ENCODE peak calls at places on chromosome 1, in six cellular contexts. One of them, this sample, is unnamed.

GRCh38 chr1:29355375-29355774 is 119.1 kb downstream of the PTPRU start:
- DNase-seq in A549: no peak
- DNase-seq in fibroblast of lung: no peak
- DNase-seq in endodermal cell: no peak
- DNase-seq in brain microvascular endothelial cell: no peak
- DNase-seq in mammary epithelial cell: no peak
- DNase-seq in this sample: no peak

GRCh38 chr1:202237052-202237451 is 43.5 kb downstream of the LGR6 start:
- DNase-seq in A549: peak
- DNase-seq in fibroblast of lung: peak
- DNase-seq in endodermal cell: peak
- DNase-seq in brain microvascular endothelial cell: peak
- DNase-seq in mammary epithelial cell: peak
- DNase-seq in this sample: no peak

GRCh38 chr1:46300673-46301405 is 2.6 kb downstream of the LRRC41 start:
- DNase-seq in A549: no peak
- DNase-seq in fibroblast of lung: peak
- DNase-seq in endodermal cell: no peak
- DNase-seq in brain microvascular endothelial cell: no peak
- DNase-seq in mammary epithelial cell: peak
- DNase-seq in this sample: no peak

GRCh38 chr1:244335456-244335855 is 116.3 kb downstream of the ADSS2 start:
- DNase-seq in A549: no peak
- DNase-seq in fibroblast of lung: no peak
- DNase-seq in endodermal cell: no peak
- DNase-seq in brain microvascular endothelial cell: no peak
- DNase-seq in mammary epithelial cell: no peak
- DNase-seq in this sample: no peak

GRCh38 chr1:246772686-246773085 is 48.5 kb downstream of the SCCPDH start:
- DNase-seq in A549: no peak
- DNase-seq in fibroblast of lung: no peak
- DNase-seq in endodermal cell: no peak
- DNase-seq in brain microvascular endothelial cell: no peak
- DNase-seq in mammary epithelial cell: no peak
- DNase-seq in this sample: no peak

GRCh38 chr1:229897540-229897939 is 169.5 kb upstream of the GALNT2 start:
- DNase-seq in A549: no peak
- DNase-seq in fibroblast of lung: no peak
- DNase-seq in endodermal cell: no peak
- DNase-seq in brain microvascular endothelial cell: no peak
- DNase-seq in mammary epithelial cell: no peak
- DNase-seq in this sample: no peak

GRCh38 chr1:53334781-53335180 is 6.9 kb upstream of the LRP8 start:
- DNase-seq in A549: no peak
- DNase-seq in fibroblast of lung: no peak
- DNase-seq in endodermal cell: no peak
- DNase-seq in brain microvascular endothelial cell: no peak
- DNase-seq in mammary epithelial cell: no peak
- DNase-seq in this sample: no peak

GRCh38 chr1:42142894-42143675 is 10.1 kb upstream of the GUCA2B start:
- DNase-seq in A549: no peak
- DNase-seq in fibroblast of lung: no peak
- DNase-seq in endodermal cell: peak
- DNase-seq in brain microvascular endothelial cell: no peak
- DNase-seq in mammary epithelial cell: peak
- DNase-seq in this sample: no peak

GRCh38 chr1:10936998-10937901 is 75.2 kb upstream of the TARDBP start:
- DNase-seq in A549: no peak
- DNase-seq in fibroblast of lung: no peak
- DNase-seq in endodermal cell: peak
- DNase-seq in brain microvascular endothelial cell: no peak
- DNase-seq in mammary epithelial cell: no peak
- DNase-seq in this sample: no peak

GRCh38 chr1:147539122-147539575 is 2.2 kb upstream of the BCL9 start:
- DNase-seq in A549: peak
- DNase-seq in fibroblast of lung: peak
- DNase-seq in endodermal cell: no peak
- DNase-seq in brain microvascular endothelial cell: peak
- DNase-seq in mammary epithelial cell: peak
- DNase-seq in this sample: no peak

DNA sequence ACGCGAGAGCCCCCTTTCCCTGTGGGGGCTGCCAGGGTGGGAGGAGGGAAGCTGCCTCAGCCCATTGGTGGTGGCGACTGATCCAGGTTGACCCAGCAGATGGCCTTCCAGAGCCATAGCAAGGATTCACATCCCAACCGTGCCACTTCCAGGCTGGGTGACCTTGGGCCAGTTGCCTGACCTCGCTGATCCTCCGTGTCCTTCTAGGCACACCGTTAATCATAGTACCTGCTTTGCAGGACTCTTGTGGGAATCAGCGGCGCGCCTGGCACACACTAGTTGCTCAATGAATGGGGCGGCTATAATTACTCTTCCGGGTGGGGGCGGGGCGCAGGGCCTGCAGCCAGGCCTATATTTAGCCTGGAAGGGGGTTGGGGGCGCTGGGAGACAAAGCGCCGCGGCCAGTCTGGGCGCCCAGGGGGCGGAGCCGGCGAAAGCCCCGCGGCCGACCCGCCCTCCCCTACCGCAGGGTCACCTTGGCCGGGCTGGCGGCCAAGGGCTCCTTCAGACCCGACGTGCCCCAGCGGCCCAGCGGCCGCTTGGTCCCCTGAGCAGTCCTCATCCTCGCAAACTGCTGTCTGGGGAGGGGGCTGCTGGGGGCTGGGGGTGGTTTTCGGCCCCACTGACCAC is 5.1 kb downstream of the HSPB7 start:
- DNase-seq in A549: peak
- DNase-seq in fibroblast of lung: peak
- DNase-seq in endodermal cell: peak
- DNase-seq in brain microvascular endothelial cell: peak
- DNase-seq in mammary epithelial cell: no peak
- DNase-seq in this sample: no peak
- TF ChIP-seq CTCF in A549: peak
- TF ChIP-seq CTCF in fibroblast of lung: no peak
- TF ChIP-seq CTCF in endodermal cell: peak
- TF ChIP-seq CTCF in brain microvascular endothelial cell: no peak
- TF ChIP-seq CTCF in mammary epithelial cell: no peak
- TF ChIP-seq CTCF in this sample: no peak

GRCh38 chr1:204293605-204294365 is 65.9 kb downstream of the PLEKHA6 start:
- DNase-seq in A549: no peak
- DNase-seq in fibroblast of lung: peak
- DNase-seq in endodermal cell: no peak
- DNase-seq in brain microvascular endothelial cell: no peak
- DNase-seq in mammary epithelial cell: no peak
- DNase-seq in this sample: no peak

GRCh38 chr1:204294371-204294770 is 65.4 kb downstream of the PLEKHA6 start:
- DNase-seq in A549: peak
- DNase-seq in fibroblast of lung: peak
- DNase-seq in endodermal cell: no peak
- DNase-seq in brain microvascular endothelial cell: peak
- DNase-seq in mammary epithelial cell: peak
- DNase-seq in this sample: no peak

GRCh38 chr1:204295666-204296065 is 64.1 kb downstream of the PLEKHA6 start:
- DNase-seq in A549: no peak
- DNase-seq in fibroblast of lung: peak
- DNase-seq in endodermal cell: no peak
- DNase-seq in brain microvascular endothelial cell: no peak
- DNase-seq in mammary epithelial cell: no peak
- DNase-seq in this sample: no peak

GRCh38 chr1:204299828-204300365 is 59.8 kb downstream of the PLEKHA6 start:
- DNase-seq in A549: no peak
- DNase-seq in fibroblast of lung: no peak
- DNase-seq in endodermal cell: no peak
- DNase-seq in brain microvascular endothelial cell: no peak
- DNase-seq in mammary epithelial cell: no peak
- DNase-seq in this sample: no peak

GRCh38 chr1:204296431-204296988 is 63.2 kb downstream of the PLEKHA6 start:
- DNase-seq in A549: no peak
- DNase-seq in fibroblast of lung: peak
- DNase-seq in endodermal cell: no peak
- DNase-seq in brain microvascular endothelial cell: no peak
- DNase-seq in mammary epithelial cell: no peak
- DNase-seq in this sample: no peak
- H3K27ac ChIP-seq in A549: peak
- H3K27ac ChIP-seq in fibroblast of lung: no peak
- H3K27ac ChIP-seq in endodermal cell: no peak
- H3K27ac ChIP-seq in brain microvascular endothelial cell: no peak
- H3K27ac ChIP-seq in mammary epithelial cell: no peak
- H3K27ac ChIP-seq in this sample: no peak

GRCh38 chr1:35569956-35570355 is 3.2 kb upstream of the TFAP2E start:
- DNase-seq in A549: no peak
- DNase-seq in fibroblast of lung: no peak
- DNase-seq in endodermal cell: no peak
- DNase-seq in brain microvascular endothelial cell: no peak
- DNase-seq in mammary epithelial cell: peak
- DNase-seq in this sample: no peak

GRCh38 chr1:35571263-35571662 is 1.9 kb upstream of the TFAP2E start:
- DNase-seq in A549: no peak
- DNase-seq in fibroblast of lung: no peak
- DNase-seq in endodermal cell: no peak
- DNase-seq in brain microvascular endothelial cell: no peak
- DNase-seq in mammary epithelial cell: no peak
- DNase-seq in this sample: no peak

GRCh38 chr1:35570589-35571137 is 2.5 kb upstream of the TFAP2E start:
- DNase-seq in A549: no peak
- DNase-seq in fibroblast of lung: no peak
- DNase-seq in endodermal cell: no peak
- DNase-seq in brain microvascular endothelial cell: no peak
- DNase-seq in mammary epithelial cell: peak
- DNase-seq in this sample: no peak

GRCh38 chr1:35567947-35568558 is 5.1 kb upstream of the TFAP2E start:
- DNase-seq in A549: no peak
- DNase-seq in fibroblast of lung: no peak
- DNase-seq in endodermal cell: no peak
- DNase-seq in brain microvascular endothelial cell: no peak
- DNase-seq in mammary epithelial cell: no peak
- DNase-seq in this sample: no peak

GRCh38 chr1:35568975-35569395 is 4.1 kb upstream of the TFAP2E start:
- DNase-seq in A549: peak
- DNase-seq in fibroblast of lung: peak
- DNase-seq in endodermal cell: peak
- DNase-seq in brain microvascular endothelial cell: peak
- DNase-seq in mammary epithelial cell: peak
- DNase-seq in this sample: peak
- TF ChIP-seq CTCF in A549: peak
- TF ChIP-seq CTCF in fibroblast of lung: peak
- TF ChIP-seq CTCF in endodermal cell: peak
- TF ChIP-seq CTCF in brain microvascular endothelial cell: peak
- TF ChIP-seq CTCF in mammary epithelial cell: peak
- TF ChIP-seq CTCF in this sample: peak

DNA sequence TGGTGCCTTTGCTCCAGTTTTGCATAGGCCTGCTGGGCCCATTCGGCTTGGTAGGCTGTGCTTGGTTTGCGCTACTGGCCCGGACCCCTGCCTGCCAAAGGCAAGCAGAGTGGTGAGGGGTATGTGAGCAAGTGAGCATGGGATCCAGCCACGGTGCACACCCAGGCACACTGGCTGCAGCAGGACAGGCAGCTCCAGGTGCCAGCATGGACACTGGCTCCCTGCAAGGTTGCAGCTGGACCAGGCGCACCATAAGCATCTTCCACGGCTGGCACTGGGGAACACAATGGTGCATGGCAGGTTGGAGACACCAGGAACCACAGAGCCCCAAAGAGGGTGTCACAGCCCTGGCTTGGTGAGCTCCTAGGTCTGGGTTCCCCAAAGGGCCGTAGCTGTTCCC is 693.5 kb upstream of the PTBP2 start:
- DNase-seq in A549: no peak
- DNase-seq in fibroblast of lung: no peak
- DNase-seq in endodermal cell: no peak
- DNase-seq in brain microvascular endothelial cell: no peak
- DNase-seq in mammary epithelial cell: no peak
- DNase-seq in this sample: no peak
- H3K27ac ChIP-seq in A549: no peak
- H3K27ac ChIP-seq in fibroblast of lung: no peak
- H3K27ac ChIP-seq in endodermal cell: no peak
- H3K27ac ChIP-seq in brain microvascular endothelial cell: no peak
- H3K27ac ChIP-seq in mammary epithelial cell: no peak
- H3K27ac ChIP-seq in this sample: no peak

DNA sequence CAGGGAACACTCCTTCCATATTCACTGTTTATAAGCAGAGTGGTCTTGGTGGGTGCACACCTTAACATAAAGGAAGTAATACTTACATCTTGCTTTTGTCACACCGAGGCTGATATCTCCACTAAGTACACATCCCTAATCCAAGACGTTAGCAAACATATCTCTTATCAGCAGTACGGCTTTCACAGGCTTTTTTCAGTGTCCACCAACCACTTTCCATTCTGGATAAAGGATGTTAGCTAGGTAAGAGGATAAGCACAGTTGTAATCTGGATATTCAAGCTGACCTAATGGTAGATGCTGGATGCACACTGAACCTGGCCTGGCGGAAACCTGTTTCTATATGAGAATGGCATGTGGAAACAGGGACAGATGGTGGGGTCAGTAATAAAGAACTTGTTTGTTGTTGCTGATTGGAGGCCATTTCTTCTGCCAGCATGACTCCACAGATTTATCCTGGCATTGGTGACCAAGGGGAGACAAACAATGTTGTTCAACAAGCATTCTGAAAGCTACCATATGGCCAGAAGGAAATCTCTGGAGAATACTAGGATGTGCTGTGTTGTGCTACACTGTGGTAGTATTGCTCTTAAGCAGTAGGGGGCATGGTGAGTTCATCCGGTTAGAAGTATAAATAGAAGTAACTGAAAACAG is 416.4 kb downstream of the PTBP2 start:
- DNase-seq in A549: peak
- DNase-seq in fibroblast of lung: peak
- DNase-seq in endodermal cell: peak
- DNase-seq in brain microvascular endothelial cell: peak
- DNase-seq in mammary epithelial cell: peak
- DNase-seq in this sample: no peak
- TF ChIP-seq CTCF in A549: peak
- TF ChIP-seq CTCF in fibroblast of lung: peak
- TF ChIP-seq CTCF in endodermal cell: peak
- TF ChIP-seq CTCF in brain microvascular endothelial cell: peak
- TF ChIP-seq CTCF in mammary epithelial cell: peak
- TF ChIP-seq CTCF in this sample: peak